ENCODE peak calls at places on chromosome X, in ten cellular contexts. U is epithelial cell of esophagus, M is EH, W is NCI-H774, N is heart left ventricle, K is aorta, D is EL, R is HT-29, G is GM03348, T is pons. O is an unnamed sample.

GRCh38 chrX:30992381-30992904 is 79.4 kb downstream of the FTHL17 start:
- DNase-seq in U (no peak), M (peak; percentile 4), W (peak; percentile 25), N (no peak), K (no peak), D (no peak), R (peak; percentile 31), G (no peak), T (peak; percentile 66), O (no peak)

GRCh38 chrX:105190252-105190853 is 30.1 kb downstream of the TEX13A start:
- DNase-seq in U (peak; percentile 29), M (peak; percentile 7), W (no peak), N (no peak), K (no peak), D (peak; percentile 1), R (peak; percentile 77), G (peak; percentile 8), T (peak; percentile 14), O (peak; percentile 30)

GRCh38 chrX:131812847-131813825 is 210.0 kb upstream of the STK26 start:
- DNase-seq in U (no peak), M (no peak), W (no peak), N (peak; percentile 53), K (peak; percentile 86), D (peak; percentile 23), R (peak; percentile 88), G (peak; percentile 7), T (peak; percentile 83), O (peak; percentile 90)

GRCh38 chrX:13790206-13791131 is 26.4 kb downstream of the GPM6B start:
- DNase-seq in U (peak; percentile 1), M (peak; percentile 0), W (no peak), N (no peak), K (no peak), D (no peak), R (no peak), G (no peak), T (no peak), O (no peak)

GRCh38 chrX:37302569-37302968 is 46.6 kb upstream of the PRRG1 start:
- DNase-seq in U (peak; percentile 48), M (peak; percentile 55), W (no peak), N (no peak), K (no peak), D (peak; percentile 11), R (no peak), G (peak; percentile 9), T (no peak), O (peak; percentile 12)

GRCh38 chrX:25156323-25156722 is 140.6 kb upstream of the ARX start:
- DNase-seq in U (no peak), M (peak; percentile 46), W (no peak), N (no peak), K (no peak), D (peak; percentile 16), R (no peak), G (no peak), T (no peak), O (no peak)

GRCh38 chrX:31580726-31581125 is 508.9 kb upstream of the FTHL17 start:
- DNase-seq in U (peak; percentile 70), M (peak; percentile 86), W (no peak), N (no peak), K (no peak), D (peak; percentile 72), R (no peak), G (peak; percentile 44), T (no peak), O (no peak)

GRCh38 chrX:46965125-46965758 is 53.0 kb downstream of the JADE3 start:
- DNase-seq in U (peak; percentile 52), M (peak; percentile 62), W (no peak), N (no peak), K (no peak), D (peak; percentile 36), R (no peak), G (peak; percentile 32), T (no peak), O (no peak)

GRCh38 chrX:41481264-41482109 is 34.3 kb downstream of the NYX start:
- DNase-seq in U (no peak), M (no peak), W (no peak), N (no peak), K (no peak), D (peak; percentile 4), R (peak; percentile 48), G (peak; percentile 26), T (no peak), O (no peak)

GRCh38 chrX:24148535-24149345 is 789 bp upstream of the ZFX start:
- DNase-seq in U (no peak), M (peak; percentile 82), W (no peak), N (no peak), K (no peak), D (peak; percentile 67), R (no peak), G (peak; percentile 39), T (peak; percentile 16), O (peak; percentile 42)

GRCh38 chrX:16869393-16870094 is 618 bp downstream of the RBBP7 start:
- DNase-seq in U (peak; percentile 17), M (peak; percentile 48), W (no peak), N (peak; percentile 51), K (no peak), D (peak; percentile 42), R (peak; percentile 33), G (peak; percentile 50), T (no peak), O (no peak)

GRCh38 chrX:13752141-13752540 is 17.6 kb downstream of the OFD1 start:
- DNase-seq in U (peak; percentile 47), M (no peak), W (no peak), N (no peak), K (no peak), D (no peak), R (no peak), G (no peak), T (no peak), O (no peak)

GRCh38 chrX:17005712-17006372 is 59.4 kb downstream of the REPS2 start:
- DNase-seq in U (peak; percentile 24), M (no peak), W (no peak), N (no peak), K (no peak), D (no peak), R (no peak), G (no peak), T (no peak), O (no peak)

GRCh38 chrX:10199212-10199611 is 42.4 kb downstream of the CLCN4 start:
- DNase-seq in U (peak; percentile 10), M (peak; percentile 36), W (no peak), N (peak; percentile 20), K (no peak), D (peak; percentile 29), R (no peak), G (peak; percentile 11), T (no peak), O (no peak)

GRCh38 chrX:18617351-18617750 is 54.6 kb downstream of the RS1 start:
- DNase-seq in U (peak; percentile 87), M (peak; percentile 60), W (no peak), N (no peak), K (no peak), D (peak; percentile 45), R (peak; percentile 81), G (peak; percentile 32), T (no peak), O (no peak)

GRCh38 chrX:151701531-151701930 is 6.3 kb downstream of the PRRG3 start:
- DNase-seq in U (no peak), M (no peak), W (no peak), N (no peak), K (no peak), D (no peak), R (no peak), G (no peak), T (no peak), O (no peak)

GRCh38 chrX:118254611-118255010 is 91.3 kb upstream of the WDR44 start:
- DNase-seq in U (peak; percentile 48), M (peak; percentile 35), W (peak; percentile 48), N (peak; percentile 25), K (no peak), D (peak; percentile 29), R (peak; percentile 73), G (peak; percentile 39), T (peak; percentile 35), O (peak; percentile 52)

GRCh38 chrX:115690554-115691216 is 129.7 kb downstream of the PLS3 start:
- DNase-seq in U (peak; percentile 72), M (peak; percentile 82), W (peak; percentile 68), N (peak; percentile 25), K (peak; percentile 40), D (peak; percentile 69), R (peak; percentile 85), G (peak; percentile 51), T (peak; percentile 74), O (peak; percentile 64)

GRCh38 chrX:134600714-134601113 is 57.6 kb downstream of the PLAC1 start:
- DNase-seq in U (peak; percentile 7), M (peak; percentile 81), W (no peak), N (no peak), K (no peak), D (peak; percentile 61), R (no peak), G (no peak), T (no peak), O (no peak)

GRCh38 chrX:23387826-23388225 is 53.2 kb downstream of the PTCHD1 start:
- DNase-seq in U (no peak), M (peak; percentile 4), W (no peak), N (no peak), K (no peak), D (peak; percentile 1), R (no peak), G (peak; percentile 3), T (no peak), O (no peak)

GRCh38 chrX:18252644-18253359 is 32.1 kb upstream of the BEND2 start:
- DNase-seq in U (peak; percentile 1), M (peak; percentile 1), W (no peak), N (no peak), K (no peak), D (peak; percentile 1), R (no peak), G (peak; percentile 2), T (no peak), O (no peak)

GRCh38 chrX:132634521-132634920 is 145.7 kb upstream of the MBNL3 start:
- DNase-seq in U (no peak), M (no peak), W (no peak), N (no peak), K (no peak), D (no peak), R (no peak), G (no peak), T (no peak), O (no peak)

GRCh38 chrX:139286342-139286741 is 244.2 kb upstream of the F9 start:
- DNase-seq in U (no peak), M (no peak), W (no peak), N (no peak), K (no peak), D (no peak), R (no peak), G (no peak), T (no peak), O (no peak)

GRCh38 chrX:111581086-111581485 is 69.6 kb downstream of the SERTM2 start:
- DNase-seq in U (no peak), M (no peak), W (no peak), N (no peak), K (no peak), D (no peak), R (no peak), G (no peak), T (no peak), O (no peak)

GRCh38 chrX:9211269-9211668 is 177.3 kb upstream of the FAM9B start:
- DNase-seq in U (no peak), M (no peak), W (no peak), N (no peak), K (no peak), D (no peak), R (no peak), G (no peak), T (no peak), O (no peak)

GRCh38 chrX:341541-342101 is 23.0 kb upstream of the GTPBP6 start:
- DNase-seq in U (no peak), M (no peak), W (no peak), N (no peak), K (peak; percentile 61), D (no peak), R (no peak), G (no peak), T (no peak), O (no peak)

GRCh38 chrX:102624105-102624504 is 24.8 kb downstream of the ARMCX5 start:
- DNase-seq in U (no peak), M (no peak), W (no peak), N (no peak), K (no peak), D (no peak), R (no peak), G (no peak), T (peak; percentile 46), O (peak; percentile 5)

GRCh38 chrX:132488819-132489255 is at the start of gene MBNL3:
- DNase-seq in U (peak; percentile 51), M (peak; percentile 12), W (peak; percentile 76), N (peak; percentile 32), K (peak; percentile 80), D (peak; percentile 26), R (peak; percentile 69), G (peak; percentile 34), T (peak; percentile 34), O (no peak)

O was measured in midbrain.